ENCODE peak calls at places on chromosomes 6 and 20, in seven cellular contexts. One of them, this sample, is unnamed.
A peak's percentile ranks its signal among the peaks of the same experiment; 100 is the strongest.

GRCh38 chr20:44646023-44646640 is 5.4 kb downstream of the ADA start:
- DNase-seq in MCF 10A: no peak
- DNase-seq in AG04449: no peak
- DNase-seq in RWPE1: no peak
- DNase-seq in HFFc6: no peak
- DNase-seq in astrocyte of the spinal cord: peak; percentile 75
- DNase-seq in psoas muscle: no peak
- DNase-seq in this sample: no peak

GRCh38 chr6:169852504-169853195 is 101.2 kb downstream of the ERMARD start:
- DNase-seq in MCF 10A: no peak
- DNase-seq in HFFc6: no peak
- DNase-seq in AG04449: no peak
- DNase-seq in psoas muscle: no peak
- DNase-seq in RWPE1: no peak
- DNase-seq in astrocyte of the spinal cord: no peak
- DNase-seq in this sample: no peak

GRCh38 chr20:37194616-37195015 is 15.3 kb upstream of the MROH8 start:
- DNase-seq in astrocyte of the spinal cord: no peak
- DNase-seq in AG04449: no peak
- DNase-seq in RWPE1: no peak
- DNase-seq in HFFc6: no peak
- DNase-seq in MCF 10A: no peak
- DNase-seq in psoas muscle: no peak
- DNase-seq in this sample: no peak

GRCh38 chr6:28658475-28659249 is 133.0 kb downstream of the GPX5 start:
- DNase-seq in AG04449: no peak
- DNase-seq in astrocyte of the spinal cord: no peak
- DNase-seq in RWPE1: peak; percentile 17
- DNase-seq in HFFc6: no peak
- DNase-seq in MCF 10A: peak; percentile 21
- DNase-seq in psoas muscle: no peak
- DNase-seq in this sample: no peak

GRCh38 chr6:130222775-130223174 is at the start of gene SAMD3:
- DNase-seq in psoas muscle: no peak
- DNase-seq in astrocyte of the spinal cord: no peak
- DNase-seq in AG04449: no peak
- DNase-seq in MCF 10A: no peak
- DNase-seq in RWPE1: no peak
- DNase-seq in HFFc6: no peak
- DNase-seq in this sample: no peak

GRCh38 chr6:78835817-78836216 is 31.5 kb upstream of the IRAK1BP1 start:
- DNase-seq in HFFc6: no peak
- DNase-seq in RWPE1: peak; percentile 20
- DNase-seq in MCF 10A: peak; percentile 31
- DNase-seq in AG04449: no peak
- DNase-seq in astrocyte of the spinal cord: no peak
- DNase-seq in psoas muscle: no peak
- DNase-seq in this sample: no peak

GRCh38 chr6:139944131-139944530 is 569.7 kb upstream of the CITED2 start:
- DNase-seq in RWPE1: no peak
- DNase-seq in psoas muscle: no peak
- DNase-seq in HFFc6: no peak
- DNase-seq in astrocyte of the spinal cord: no peak
- DNase-seq in MCF 10A: no peak
- DNase-seq in AG04449: no peak
- DNase-seq in this sample: no peak

GRCh38 chr6:11202513-11203305 is 29.8 kb downstream of the NEDD9 start:
- DNase-seq in HFFc6: no peak
- DNase-seq in astrocyte of the spinal cord: peak; percentile 82
- DNase-seq in AG04449: no peak
- DNase-seq in RWPE1: no peak
- DNase-seq in psoas muscle: no peak
- DNase-seq in MCF 10A: no peak
- DNase-seq in this sample: no peak

GRCh38 chr6:159729598-159729997 is 2.3 kb downstream of the WTAP start:
- DNase-seq in AG04449: no peak
- DNase-seq in psoas muscle: no peak
- DNase-seq in HFFc6: no peak
- DNase-seq in MCF 10A: peak; percentile 44
- DNase-seq in RWPE1: no peak
- DNase-seq in astrocyte of the spinal cord: peak; percentile 25
- DNase-seq in this sample: no peak

GRCh38 chr20:3042621-3043020 is 801 bp upstream of the GNRH2 start:
- DNase-seq in astrocyte of the spinal cord: no peak
- DNase-seq in psoas muscle: peak; percentile 24
- DNase-seq in RWPE1: no peak
- DNase-seq in AG04449: no peak
- DNase-seq in MCF 10A: no peak
- DNase-seq in HFFc6: no peak
- DNase-seq in this sample: no peak

GRCh38 chr20:363319-364078 is 16.6 kb downstream of the NRSN2 start:
- DNase-seq in AG04449: no peak
- DNase-seq in astrocyte of the spinal cord: no peak
- DNase-seq in psoas muscle: no peak
- DNase-seq in HFFc6: no peak
- DNase-seq in MCF 10A: peak; percentile 85
- DNase-seq in RWPE1: peak; percentile 57
- DNase-seq in this sample: no peak

GRCh38 chr20:51960004-51960403 is 157.7 kb upstream of the SALL4 start:
- DNase-seq in psoas muscle: no peak
- DNase-seq in AG04449: no peak
- DNase-seq in MCF 10A: no peak
- DNase-seq in HFFc6: no peak
- DNase-seq in astrocyte of the spinal cord: no peak
- DNase-seq in RWPE1: no peak
- DNase-seq in this sample: no peak

GRCh38 chr20:48690888-48691287 is 136.9 kb downstream of the PREX1 start:
- DNase-seq in AG04449: no peak
- DNase-seq in MCF 10A: no peak
- DNase-seq in HFFc6: no peak
- DNase-seq in astrocyte of the spinal cord: no peak
- DNase-seq in RWPE1: no peak
- DNase-seq in psoas muscle: no peak
- DNase-seq in this sample: no peak

GRCh38 chr6:9540126-9540525 is 874.7 kb downstream of the TFAP2A start:
- DNase-seq in AG04449: no peak
- DNase-seq in astrocyte of the spinal cord: no peak
- DNase-seq in HFFc6: no peak
- DNase-seq in psoas muscle: no peak
- DNase-seq in RWPE1: no peak
- DNase-seq in MCF 10A: peak; percentile 17
- DNase-seq in this sample: no peak

GRCh38 chr6:35610830-35611229 is 77.9 kb downstream of the FKBP5 start:
- DNase-seq in RWPE1: no peak
- DNase-seq in HFFc6: no peak
- DNase-seq in psoas muscle: peak; percentile 52
- DNase-seq in AG04449: no peak
- DNase-seq in astrocyte of the spinal cord: no peak
- DNase-seq in MCF 10A: no peak
- DNase-seq in this sample: no peak

GRCh38 chr6:33198853-33199436 is 1.5 kb downstream of the RXRB start:
- DNase-seq in HFFc6: no peak
- DNase-seq in RWPE1: no peak
- DNase-seq in AG04449: no peak
- DNase-seq in psoas muscle: no peak
- DNase-seq in astrocyte of the spinal cord: no peak
- DNase-seq in MCF 10A: no peak
- DNase-seq in this sample: no peak

GRCh38 chr20:37209193-37209592 is 29.8 kb upstream of the MROH8 start:
- DNase-seq in RWPE1: no peak
- DNase-seq in MCF 10A: no peak
- DNase-seq in psoas muscle: no peak
- DNase-seq in HFFc6: no peak
- DNase-seq in astrocyte of the spinal cord: no peak
- DNase-seq in AG04449: no peak
- DNase-seq in this sample: no peak

GRCh38 chr6:16413399-16413798 is 175.0 kb downstream of the GMPR start:
- DNase-seq in RWPE1: no peak
- DNase-seq in HFFc6: no peak
- DNase-seq in psoas muscle: no peak
- DNase-seq in astrocyte of the spinal cord: no peak
- DNase-seq in AG04449: no peak
- DNase-seq in MCF 10A: no peak
- DNase-seq in this sample: no peak

GRCh38 chr6:75210885-75211739 is 5.3 kb upstream of the COL12A1 start:
- DNase-seq in RWPE1: peak; percentile 50
- DNase-seq in astrocyte of the spinal cord: peak; percentile 77
- DNase-seq in HFFc6: peak; percentile 67
- DNase-seq in psoas muscle: no peak
- DNase-seq in MCF 10A: peak; percentile 80
- DNase-seq in AG04449: no peak
- DNase-seq in this sample: peak; percentile 19

GRCh38 chr6:112413805-112414204 is 66.7 kb downstream of the RFPL4B start:
- DNase-seq in psoas muscle: no peak
- DNase-seq in HFFc6: no peak
- DNase-seq in AG04449: no peak
- DNase-seq in RWPE1: peak; percentile 36
- DNase-seq in MCF 10A: peak; percentile 62
- DNase-seq in astrocyte of the spinal cord: no peak
- DNase-seq in this sample: no peak

GRCh38 chr6:135722182-135722581 is 129.3 kb upstream of the PDE7B start:
- DNase-seq in HFFc6: peak; percentile 16
- DNase-seq in RWPE1: no peak
- DNase-seq in MCF 10A: no peak
- DNase-seq in astrocyte of the spinal cord: no peak
- DNase-seq in psoas muscle: no peak
- DNase-seq in AG04449: no peak
- DNase-seq in this sample: no peak

GRCh38 chr6:157967486-157967885 is 14.2 kb upstream of the SYNJ2 start:
- DNase-seq in RWPE1: no peak
- DNase-seq in HFFc6: no peak
- DNase-seq in psoas muscle: no peak
- DNase-seq in astrocyte of the spinal cord: no peak
- DNase-seq in AG04449: no peak
- DNase-seq in MCF 10A: no peak
- DNase-seq in this sample: no peak

GRCh38 chr20:2914160-2914559 is 40.9 kb downstream of the PTPRA start:
- DNase-seq in RWPE1: no peak
- DNase-seq in AG04449: no peak
- DNase-seq in HFFc6: no peak
- DNase-seq in astrocyte of the spinal cord: peak; percentile 19
- DNase-seq in MCF 10A: peak; percentile 31
- DNase-seq in psoas muscle: no peak
- DNase-seq in this sample: no peak

GRCh38 chr6:131727868-131728267 is 17.1 kb upstream of the CTAGE9 start:
- DNase-seq in psoas muscle: no peak
- DNase-seq in RWPE1: no peak
- DNase-seq in AG04449: no peak
- DNase-seq in astrocyte of the spinal cord: no peak
- DNase-seq in HFFc6: no peak
- DNase-seq in MCF 10A: no peak
- DNase-seq in this sample: no peak

GRCh38 chr20:35503281-35503680 is 26.2 kb downstream of the C20orf173 start:
- DNase-seq in AG04449: no peak
- DNase-seq in RWPE1: no peak
- DNase-seq in HFFc6: no peak
- DNase-seq in psoas muscle: no peak
- DNase-seq in MCF 10A: no peak
- DNase-seq in astrocyte of the spinal cord: no peak
- DNase-seq in this sample: no peak
- TF ChIP-seq CTCF in AG04449: no peak
- TF ChIP-seq CTCF in RWPE1: no peak
- TF ChIP-seq CTCF in HFFc6: no peak
- TF ChIP-seq CTCF in psoas muscle: no peak
- TF ChIP-seq CTCF in MCF 10A: no peak
- TF ChIP-seq CTCF in astrocyte of the spinal cord: no peak
- TF ChIP-seq CTCF in this sample: no peak

GRCh38 chr6:87848616-87849015 is 146.6 kb upstream of the AKIRIN2 start:
- DNase-seq in astrocyte of the spinal cord: no peak
- DNase-seq in MCF 10A: peak; percentile 14
- DNase-seq in psoas muscle: no peak
- DNase-seq in HFFc6: no peak
- DNase-seq in RWPE1: peak; percentile 8
- DNase-seq in AG04449: no peak
- DNase-seq in this sample: no peak
- TF ChIP-seq CTCF in astrocyte of the spinal cord: no peak
- TF ChIP-seq CTCF in MCF 10A: no peak
- TF ChIP-seq CTCF in psoas muscle: no peak
- TF ChIP-seq CTCF in HFFc6: no peak
- TF ChIP-seq CTCF in RWPE1: no peak
- TF ChIP-seq CTCF in AG04449: no peak
- TF ChIP-seq CTCF in this sample: no peak

GRCh38 chr6:890995-891394 is 198.1 kb upstream of the EXOC2 start:
- DNase-seq in astrocyte of the spinal cord: no peak
- DNase-seq in AG04449: no peak
- DNase-seq in MCF 10A: no peak
- DNase-seq in psoas muscle: no peak
- DNase-seq in RWPE1: no peak
- DNase-seq in HFFc6: no peak
- DNase-seq in this sample: no peak

GRCh38 chr6:897561-898207 is 204.7 kb upstream of the EXOC2 start:
- DNase-seq in psoas muscle: no peak
- DNase-seq in MCF 10A: no peak
- DNase-seq in astrocyte of the spinal cord: no peak
- DNase-seq in AG04449: no peak
- DNase-seq in RWPE1: no peak
- DNase-seq in HFFc6: no peak
- DNase-seq in this sample: no peak

GRCh38 chr6:890201-890600 is 197.3 kb upstream of the EXOC2 start:
- DNase-seq in psoas muscle: no peak
- DNase-seq in RWPE1: no peak
- DNase-seq in MCF 10A: no peak
- DNase-seq in HFFc6: no peak
- DNase-seq in astrocyte of the spinal cord: no peak
- DNase-seq in AG04449: no peak
- DNase-seq in this sample: no peak

DNA sequence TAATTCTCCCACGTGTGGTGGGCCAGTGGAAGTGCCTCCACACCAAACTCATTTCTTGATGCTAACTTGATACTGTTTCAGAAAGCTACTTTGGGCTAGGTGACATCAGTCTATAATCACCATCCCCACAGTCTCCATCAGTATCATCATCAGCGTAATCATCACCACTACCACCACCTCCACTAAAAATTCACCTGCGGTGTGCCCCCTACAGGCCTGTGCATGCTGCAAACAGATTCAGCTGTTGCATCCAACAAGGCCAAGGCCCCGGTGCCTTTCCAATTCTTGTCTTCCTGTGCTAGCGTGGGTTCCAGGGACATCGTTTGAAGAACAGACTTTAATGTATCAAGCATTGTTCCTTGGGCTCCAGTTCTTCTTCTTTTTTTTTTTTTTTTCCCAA is 201.3 kb upstream of the EXOC2 start:
- DNase-seq in MCF 10A: peak; percentile 13
- DNase-seq in HFFc6: no peak
- DNase-seq in psoas muscle: no peak
- DNase-seq in AG04449: no peak
- DNase-seq in astrocyte of the spinal cord: no peak
- DNase-seq in RWPE1: no peak
- DNase-seq in this sample: no peak
- TF ChIP-seq CTCF in MCF 10A: peak; percentile 18
- TF ChIP-seq CTCF in HFFc6: peak; percentile 52
- TF ChIP-seq CTCF in psoas muscle: no peak
- TF ChIP-seq CTCF in AG04449: no peak
- TF ChIP-seq CTCF in astrocyte of the spinal cord: peak; percentile 3
- TF ChIP-seq CTCF in RWPE1: no peak
- TF ChIP-seq CTCF in this sample: no peak

DNA sequence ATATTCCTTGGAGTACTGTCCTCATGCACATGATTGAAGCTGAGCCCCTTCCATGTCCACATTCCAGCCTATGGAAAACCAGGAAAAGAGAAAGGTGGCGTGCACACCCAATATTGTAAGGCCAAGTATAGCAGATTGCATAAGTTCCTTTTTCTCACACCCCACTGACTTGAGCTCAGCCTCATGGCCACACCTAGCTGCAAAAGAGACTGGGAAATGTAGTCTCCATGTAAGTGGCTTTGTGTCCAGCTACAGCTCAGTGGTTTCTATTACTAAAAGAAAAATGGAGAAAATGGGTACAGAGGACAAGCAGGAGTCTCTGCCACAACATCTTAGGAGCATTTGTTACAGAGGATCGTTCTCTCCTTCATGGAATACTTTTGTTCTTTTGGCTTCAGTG is 10.8 kb upstream of the UST start:
- DNase-seq in MCF 10A: no peak
- DNase-seq in HFFc6: no peak
- DNase-seq in RWPE1: no peak
- DNase-seq in psoas muscle: no peak
- DNase-seq in AG04449: no peak
- DNase-seq in astrocyte of the spinal cord: no peak
- DNase-seq in this sample: no peak
- TF ChIP-seq CTCF in MCF 10A: no peak
- TF ChIP-seq CTCF in HFFc6: no peak
- TF ChIP-seq CTCF in RWPE1: no peak
- TF ChIP-seq CTCF in psoas muscle: no peak
- TF ChIP-seq CTCF in AG04449: no peak
- TF ChIP-seq CTCF in astrocyte of the spinal cord: no peak
- TF ChIP-seq CTCF in this sample: no peak